ENCODE peak calls at places on chromosomes 4 and X, in five cellular contexts. E, C, I, B and Y are unnamed samples.

GRCh38 chr4:13844740-13845139 is 217.2 kb upstream of the BOD1L1 start:
- DNase-seq in E (no peak), C (no peak), I (no peak), B (no peak), Y (no peak)

GRCh38 chr4:56979674-56980073 is 978 bp downstream of the POLR2B start:
- DNase-seq in E (no peak), C (peak), I (peak), B (peak), Y (no peak)

GRCh38 chr4:40305329-40306193 is 29.6 kb upstream of the CHRNA9 start:
- DNase-seq in E (no peak), C (no peak), I (no peak), B (peak), Y (peak)

GRCh38 chr4:82268050-82268825 is 105.6 kb downstream of the HNRNPD start:
- DNase-seq in E (peak), C (peak), I (peak), B (peak), Y (peak)

GRCh38 chrX:18887177-18887820 is 96.6 kb downstream of the PHKA2 start:
- DNase-seq in E (no peak), C (no peak), I (no peak), B (no peak), Y (no peak)

GRCh38 chrX:67544871-67545771 is 1.3 kb downstream of the AR start:
- DNase-seq in E (no peak), C (no peak), I (peak), B (no peak), Y (no peak)

GRCh38 chr4:123340381-123340701 is 56.3 kb upstream of the SPRY1 start:
- DNase-seq in E (no peak), C (no peak), I (peak), B (no peak), Y (no peak)

GRCh38 chrX:38726596-38726995 is 74.7 kb upstream of the MID1IP1 start:
- DNase-seq in E (no peak), C (no peak), I (no peak), B (no peak), Y (no peak)

GRCh38 chr4:78622253-78622979 is 70.8 kb downstream of the ANXA3 start:
- DNase-seq in E (no peak), C (no peak), I (peak), B (no peak), Y (no peak)

GRCh38 chr4:115090483-115091075 is 22.8 kb downstream of the NDST4 start:
- DNase-seq in E (no peak), C (peak), I (peak), B (no peak), Y (peak)

GRCh38 chr4:10192331-10192730 is 75.7 kb upstream of the WDR1 start:
- DNase-seq in E (no peak), C (no peak), I (no peak), B (no peak), Y (no peak)